ENCODE peak calls at places on chromosomes 7 and 10, in nine cellular contexts. S is heart left ventricle, F is upper lobe of right lung, H is PC-9, B is left ventricle myocardium inferior, I is pancreas, A is dorsolateral prefrontal cortex, G is right lobe of liver, R is mucosa of descending colon. J is an unnamed sample.

GRCh38 chr7:91352091-91352490 is 87.9 kb downstream of the FZD1 start:
- DNase-seq in S (no peak), F (no peak), H (no peak), B (no peak), I (no peak), A (no peak), G (no peak), R (no peak), J (no peak)

GRCh38 chr7:36082216-36082615 is 70.8 kb upstream of the EEPD1 start:
- DNase-seq in S (no peak), F (no peak), H (no peak), B (no peak), I (no peak), A (no peak), G (no peak), R (no peak), J (no peak)

GRCh38 chr7:12834782-12835181 is 147.3 kb downstream of the ARL4A start:
- DNase-seq in S (no peak), F (no peak), H (no peak), B (no peak), I (no peak), A (no peak), G (no peak), R (no peak), J (no peak)

GRCh38 chr10:44071479-44071878 is 313.4 kb downstream of the CXCL12 start:
- DNase-seq in S (no peak), F (no peak), H (no peak), B (no peak), I (no peak), A (no peak), G (no peak), R (no peak), J (peak)

GRCh38 chr10:71750124-71750841 is 23.0 kb downstream of the VSIR start:
- DNase-seq in S (peak), F (no peak), H (no peak), B (no peak), I (no peak), A (no peak), G (no peak), R (no peak), J (no peak)

GRCh38 chr10:7412482-7413251 is 1.8 kb upstream of the SFMBT2 start:
- DNase-seq in S (peak), F (peak), H (no peak), B (peak), I (no peak), A (peak), G (no peak), R (peak), J (no peak)

GRCh38 chr7:155844019-155844453 is 31.8 kb upstream of the SHH start:
- DNase-seq in S (no peak), F (peak), H (peak), B (no peak), I (peak), A (no peak), G (no peak), R (peak), J (no peak)

GRCh38 chr7:148722340-148723165 is 23.9 kb downstream of the CUL1 start:
- DNase-seq in S (peak), F (no peak), H (no peak), B (peak), I (peak), A (no peak), G (no peak), R (no peak), J (peak)

GRCh38 chr10:76769587-76769986 is 868.0 kb downstream of the KCNMA1 start:
- DNase-seq in S (no peak), F (no peak), H (no peak), B (no peak), I (no peak), A (no peak), G (no peak), R (no peak), J (no peak)

GRCh38 chr7:110573862-110574528 is 516.9 kb upstream of the LRRN3 start:
- DNase-seq in S (no peak), F (no peak), H (peak), B (no peak), I (no peak), A (no peak), G (no peak), R (no peak), J (peak)

DNA sequence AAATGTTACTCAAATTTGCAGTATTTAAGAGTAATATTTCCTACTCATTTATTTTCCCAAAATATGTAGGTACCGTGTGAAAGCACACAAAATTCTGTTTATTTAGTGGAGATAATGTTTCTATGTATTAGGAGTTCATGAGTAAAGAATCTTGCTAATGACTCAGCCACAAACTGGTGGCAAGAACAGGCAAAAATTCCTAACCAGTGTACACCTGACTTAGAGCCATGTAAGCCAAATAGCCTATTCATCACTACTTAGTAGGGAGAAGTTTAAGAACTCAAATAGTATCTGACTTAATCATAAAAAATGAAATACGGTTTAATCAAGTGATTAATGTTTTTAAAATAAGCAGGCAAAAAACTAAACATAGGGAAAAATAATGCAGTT is 169.0 kb downstream of the SRPK2 start:
- DNase-seq in S (no peak), F (no peak), H (peak), B (no peak), I (no peak), A (no peak), G (no peak), R (no peak), J (peak)
- H3K4me3 ChIP-seq in S (no peak), F (no peak), H (no peak), B (no peak), I (no peak), A (no peak), G (no peak), R (no peak), J (no peak)

GRCh38 chr7:134040988-134041387 is 86.2 kb upstream of the LRGUK start:
- DNase-seq in S (no peak), F (no peak), H (no peak), B (no peak), I (no peak), A (no peak), G (no peak), R (no peak), J (no peak)

GRCh38 chr7:134045716-134046115 is 81.4 kb upstream of the LRGUK start:
- DNase-seq in S (no peak), F (no peak), H (no peak), B (no peak), I (no peak), A (no peak), G (no peak), R (no peak), J (no peak)

GRCh38 chr7:134044682-134045081 is 82.5 kb upstream of the LRGUK start:
- DNase-seq in S (no peak), F (no peak), H (no peak), B (no peak), I (no peak), A (no peak), G (no peak), R (no peak), J (peak)

GRCh38 chr7:134041477-134041876 is 85.7 kb upstream of the LRGUK start:
- DNase-seq in S (no peak), F (no peak), H (no peak), B (no peak), I (no peak), A (no peak), G (no peak), R (no peak), J (no peak)

GRCh38 chr7:134042307-134042706 is 84.8 kb upstream of the LRGUK start:
- DNase-seq in S (no peak), F (no peak), H (no peak), B (no peak), I (no peak), A (no peak), G (no peak), R (no peak), J (no peak)
- H3K4me3 ChIP-seq in S (no peak), F (no peak), H (no peak), B (no peak), I (no peak), A (no peak), G (no peak), R (no peak), J (no peak)

GRCh38 chr10:31413325-31413724 is 94.3 kb downstream of the ZEB1 start:
- DNase-seq in S (no peak), F (no peak), H (no peak), B (no peak), I (no peak), A (no peak), G (no peak), R (no peak), J (peak)
- H3K4me3 ChIP-seq in S (no peak), F (no peak), H (no peak), B (no peak), I (no peak), A (no peak), G (no peak), R (no peak), J (no peak)

DNA sequence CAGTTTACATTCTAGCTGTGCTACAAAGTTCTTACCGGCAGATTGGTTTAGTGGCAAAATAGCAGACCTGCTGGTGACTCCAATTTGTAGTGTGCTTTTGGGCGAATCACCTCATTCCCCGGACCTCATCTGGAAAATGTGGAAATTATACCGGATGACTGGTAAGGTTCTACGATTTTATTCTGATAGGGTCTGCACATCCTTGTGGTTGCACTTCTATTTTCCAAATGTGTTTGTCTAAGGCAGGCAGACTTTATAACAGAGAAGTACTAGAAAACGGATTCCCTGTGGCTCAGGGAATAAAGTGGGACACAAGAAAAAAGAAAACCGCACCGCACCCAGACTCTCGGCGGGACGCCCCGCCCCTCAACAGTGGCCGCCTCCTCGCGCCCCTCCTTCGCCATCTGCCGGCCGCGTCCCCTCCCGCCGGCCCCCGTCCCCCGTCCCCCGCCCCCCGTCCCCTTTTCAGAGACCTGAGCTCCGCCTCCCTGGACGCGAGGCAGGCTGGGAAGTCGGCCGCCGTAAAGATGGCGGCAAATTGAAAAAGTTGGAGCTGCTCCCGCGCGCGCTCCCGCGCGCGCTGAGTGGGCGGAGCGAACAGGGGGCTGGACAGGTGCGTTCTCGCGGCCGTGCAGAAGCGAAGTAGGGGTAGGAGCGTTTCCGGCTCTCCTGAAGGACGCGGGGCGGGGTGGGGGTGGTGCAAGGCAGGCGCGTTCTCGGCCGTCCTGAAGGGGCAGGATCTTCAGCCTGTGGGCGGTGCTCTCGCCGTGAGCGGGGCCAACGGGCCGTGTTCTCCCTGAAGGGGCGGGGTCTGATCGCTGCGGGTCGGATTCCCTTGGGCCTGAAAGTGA is 531 bp upstream of the CCM2 start:
- DNase-seq in S (peak), F (peak), H (peak), B (peak), I (peak), A (peak), G (peak), R (peak), J (peak)
- H3K4me3 ChIP-seq in S (peak), F (peak), H (peak), B (peak), I (peak), A (peak), G (peak), R (peak), J (peak)

DNA sequence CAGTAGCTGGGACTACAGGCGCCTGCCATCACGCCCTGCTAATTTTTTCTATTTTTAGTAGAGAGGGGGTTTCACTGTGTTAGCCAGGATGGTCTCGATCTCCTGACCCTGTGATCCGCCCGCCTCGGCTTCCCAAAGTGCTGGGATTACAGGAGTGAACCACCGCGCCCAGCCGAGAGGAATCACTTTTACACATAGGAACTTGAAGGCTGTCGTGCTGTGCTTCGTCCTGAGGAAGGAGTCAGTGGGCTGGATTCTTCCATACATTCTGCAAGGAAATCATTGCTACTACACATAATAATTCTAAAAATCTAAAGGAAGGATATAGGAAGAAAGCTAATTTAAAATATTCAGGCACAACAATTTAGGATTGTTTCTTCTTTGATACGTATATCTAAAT is 48.8 kb upstream of the ZPBP start:
- DNase-seq in S (no peak), F (no peak), H (no peak), B (no peak), I (no peak), A (no peak), G (no peak), R (no peak), J (no peak)
- H3K4me3 ChIP-seq in S (no peak), F (no peak), H (no peak), B (no peak), I (no peak), A (no peak), G (no peak), R (no peak), J (no peak)

GRCh38 chr10:23193435-23194074 is 1.4 kb downstream of the PTF1A start:
- DNase-seq in S (no peak), F (no peak), H (no peak), B (no peak), I (no peak), A (no peak), G (no peak), R (no peak), J (no peak)

GRCh38 chr10:23194471-23194965 is 2.4 kb downstream of the PTF1A start:
- DNase-seq in S (no peak), F (no peak), H (no peak), B (no peak), I (peak), A (no peak), G (no peak), R (no peak), J (no peak)

GRCh38 chr10:23192396-23192740 is 256 bp downstream of the PTF1A start:
- DNase-seq in S (no peak), F (no peak), H (no peak), B (no peak), I (no peak), A (no peak), G (no peak), R (no peak), J (no peak)

GRCh38 chr10:23191764-23192395 is at the start of gene PTF1A:
- DNase-seq in S (no peak), F (no peak), H (no peak), B (no peak), I (peak), A (no peak), G (no peak), R (no peak), J (no peak)

GRCh38 chr10:23192741-23193434 is 776 bp downstream of the PTF1A start:
- DNase-seq in S (no peak), F (no peak), H (no peak), B (no peak), I (peak), A (no peak), G (no peak), R (no peak), J (no peak)
- H3K4me3 ChIP-seq in S (peak), F (no peak), H (no peak), B (peak), I (peak), A (no peak), G (no peak), R (no peak), J (no peak)